ENCODE peak calls at places on chromosomes 12 and 14, in five cellular contexts. R, F, K, E and Y are unnamed samples.
A peak's percentile ranks its signal among the peaks of the same experiment; 100 is the strongest.

GRCh38 chr12:122031342-122032216 is 9.9 kb downstream of the BCL7A start:
- DNase-seq in R (no peak), F (peak; percentile 51), K (no peak), E (peak; percentile 74), Y (no peak)

GRCh38 chr12:131058700-131059099 is 105.0 kb downstream of the ADGRD1 start:
- DNase-seq in R (no peak), F (no peak), K (no peak), E (no peak), Y (no peak)

GRCh38 chr14:21997300-21997699 is 323.7 kb upstream of the OR4E1 start:
- DNase-seq in R (no peak), F (peak; percentile 65), K (peak; percentile 43), E (no peak), Y (peak; percentile 4)

GRCh38 chr12:123952037-123952436 is 20.6 kb downstream of the CCDC92 start:
- DNase-seq in R (no peak), F (no peak), K (no peak), E (no peak), Y (peak; percentile 62)

GRCh38 chr14:50944647-50945413 is 547 bp upstream of the PYGL start:
- DNase-seq in R (no peak), F (peak; percentile 75), K (peak; percentile 94), E (peak; percentile 7), Y (peak; percentile 35)

GRCh38 chr12:93358821-93359220 is 18.9 kb upstream of the NUDT4 start:
- DNase-seq in R (no peak), F (no peak), K (no peak), E (no peak), Y (peak; percentile 25)

GRCh38 chr12:83389237-83389996 is 702.7 kb downstream of the TMTC2 start:
- DNase-seq in R (no peak), F (peak; percentile 38), K (no peak), E (peak; percentile 10), Y (no peak)

GRCh38 chr12:67754933-67755697 is 106.6 kb downstream of the DYRK2 start:
- DNase-seq in R (no peak), F (no peak), K (no peak), E (no peak), Y (no peak)

GRCh38 chr14:90739318-90740077 is 76.7 kb downstream of the TTC7B start:
- DNase-seq in R (no peak), F (no peak), K (no peak), E (no peak), Y (peak; percentile 34)

GRCh38 chr12:71415336-71416231 is 24.0 kb upstream of the LGR5 start:
- DNase-seq in R (peak; percentile 7), F (peak; percentile 66), K (peak; percentile 60), E (peak; percentile 58), Y (peak; percentile 59)

GRCh38 chr14:76768671-76769500 is 7.6 kb downstream of the VASH1 start:
- DNase-seq in R (no peak), F (no peak), K (no peak), E (no peak), Y (no peak)

GRCh38 chr12:27505771-27506170 is 18.2 kb upstream of the PPFIBP1 start:
- DNase-seq in R (no peak), F (no peak), K (no peak), E (no peak), Y (peak; percentile 33)

GRCh38 chr14:91399868-91400640 is 17.6 kb downstream of the CCDC88C start:
- DNase-seq in R (no peak), F (no peak), K (no peak), E (no peak), Y (no peak)

GRCh38 chr14:83765200-83765599 is 1764.7 kb upstream of the FLRT2 start:
- DNase-seq in R (no peak), F (no peak), K (no peak), E (no peak), Y (no peak)

GRCh38 chr14:37864861-37865718 is 269.7 kb downstream of the TTC6 start:
- DNase-seq in R (no peak), F (peak; percentile 54), K (peak; percentile 100), E (no peak), Y (peak; percentile 7)

GRCh38 chr12:80222261-80222660 is 122.9 kb downstream of the OTOGL start:
- DNase-seq in R (no peak), F (no peak), K (no peak), E (no peak), Y (peak; percentile 27)

DNA sequence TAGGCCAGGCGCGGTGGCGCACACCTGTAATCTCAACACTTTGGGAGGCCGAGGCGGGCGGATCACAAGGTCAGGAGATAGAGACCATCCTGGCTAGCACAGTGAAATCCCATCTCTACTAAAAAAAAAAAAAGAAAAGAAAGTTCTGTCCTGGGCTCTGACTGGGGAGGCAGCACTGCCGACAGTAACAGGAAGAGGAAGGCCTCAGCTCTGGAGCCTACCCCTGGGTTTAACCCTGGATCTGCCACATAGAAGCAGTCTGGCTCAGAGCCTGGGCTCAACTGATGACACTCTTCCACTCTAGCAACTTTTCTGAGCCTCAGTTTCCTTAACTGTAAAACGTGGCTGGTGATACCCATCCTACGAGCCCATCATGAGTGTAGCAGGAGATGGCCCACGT is 60.5 kb downstream of the ACTN1 start:
- DNase-seq in R (no peak), F (no peak), K (no peak), E (no peak), Y (no peak)
- TF ChIP-seq BHLHE40 in R (no peak), F (no peak), K (no peak), E (no peak), Y (no peak)

GRCh38 chr14:24114536-24115450 is at the start of the genes DCAF11 and NRL:
- DNase-seq in R (peak; percentile 99), F (peak; percentile 100), K (peak; percentile 100), E (peak; percentile 97), Y (peak; percentile 100)
- H3K4me2 ChIP-seq in R (peak within 1 kb of the TSS; percentile 94), F (peak within 1 kb of the TSS; percentile 89), K (peak within 1 kb of the TSS; percentile 100), E (peak within 1 kb of the TSS; percentile 94), Y (peak within 1 kb of the TSS; percentile 89)

GRCh38 chr12:105803292-105803691 is 335.5 kb downstream of the NUAK1 start:
- DNase-seq in R (no peak), F (no peak), K (peak; percentile 3), E (no peak), Y (no peak)
- TF ChIP-seq BHLHE40 in R (no peak), F (no peak), K (no peak), E (no peak), Y (peak; percentile 75)

DNA sequence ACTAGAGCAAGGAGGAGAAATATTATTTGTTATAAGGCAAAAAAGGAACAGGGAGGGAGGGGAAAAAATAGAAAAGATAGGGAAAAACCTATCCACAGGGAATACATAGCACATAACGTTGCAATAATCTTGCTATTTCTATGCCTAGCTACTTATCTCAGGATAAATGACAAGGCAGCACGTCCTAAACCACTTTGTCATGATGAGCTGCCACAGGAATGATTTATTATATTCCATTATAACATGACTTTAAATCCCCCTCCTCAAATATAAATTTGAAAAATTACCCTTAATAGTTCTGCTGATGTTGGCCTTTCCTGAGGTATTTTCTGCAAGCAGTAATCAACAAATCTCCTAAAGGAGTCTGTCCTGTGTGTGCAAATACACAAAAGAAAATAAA is 76.7 kb downstream of the PEBP1 start:
- DNase-seq in R (no peak), F (no peak), K (no peak), E (no peak), Y (no peak)
- H3K4me2 ChIP-seq in R (no peak overlapping the region), F (no peak overlapping the region), K (no peak overlapping the region), E (no peak overlapping the region), Y (no peak overlapping the region)

DNA sequence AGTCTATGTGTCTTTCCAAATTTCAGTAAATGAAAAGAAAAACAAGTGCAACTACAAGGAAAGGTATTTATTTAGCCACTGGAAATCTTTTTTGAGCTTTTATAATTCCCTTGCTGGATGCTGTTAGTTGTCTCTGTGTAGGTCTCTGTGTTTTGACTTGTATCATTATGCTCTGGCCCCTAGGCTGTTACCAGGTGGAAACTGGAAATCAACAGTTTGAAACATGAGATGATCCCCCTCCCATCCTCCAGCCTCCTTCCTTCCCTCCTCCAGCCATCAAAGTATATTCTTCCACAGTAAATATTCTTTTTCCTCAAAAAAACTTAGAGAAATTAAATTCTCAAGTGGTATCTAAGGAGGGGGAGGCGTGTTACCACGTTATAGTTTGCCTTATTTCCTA is 948 bp upstream of the DCN start:
- DNase-seq in R (no peak), F (no peak), K (no peak), E (no peak), Y (peak; percentile 19)
- TF ChIP-seq BHLHE40 in R (no peak), F (no peak), K (no peak), E (no peak), Y (no peak)

GRCh38 chr12:109998241-109998903 is 858 bp upstream of the ANKRD13A start:
- DNase-seq in R (no peak), F (no peak), K (no peak), E (no peak), Y (peak; percentile 50)

GRCh38 chr12:109995366-109995702 is 834 bp downstream of the GIT2 start:
- DNase-seq in R (no peak), F (no peak), K (no peak), E (no peak), Y (no peak)

GRCh38 chr12:109995703-109996482 is at the start of gene GIT2:
- DNase-seq in R (peak; percentile 85), F (peak; percentile 95), K (peak; percentile 91), E (peak; percentile 91), Y (peak; percentile 90)

GRCh38 chr12:109997393-109997792 is 1.2 kb upstream of the GIT2 start:
- DNase-seq in R (no peak), F (no peak), K (no peak), E (no peak), Y (no peak)

GRCh38 chr12:109996483-109996853 is 300 bp upstream of the GIT2 start:
- DNase-seq in R (no peak), F (no peak), K (no peak), E (no peak), Y (no peak)
- H3K4me2 ChIP-seq in R (peak overlapping the region; percentile 99), F (peak overlapping the region; percentile 95), K (peak overlapping the region; percentile 93), E (peak overlapping the region; percentile 89), Y (peak overlapping the region; percentile 90)

GRCh38 chr14:55097894-55098560 is 31.0 kb upstream of the LGALS3 start:
- DNase-seq in R (peak; percentile 99), F (no peak), K (no peak), E (no peak), Y (no peak)
- TF ChIP-seq BHLHE40 in R (peak; percentile 94), F (no peak), K (no peak), E (no peak), Y (no peak)

DNA sequence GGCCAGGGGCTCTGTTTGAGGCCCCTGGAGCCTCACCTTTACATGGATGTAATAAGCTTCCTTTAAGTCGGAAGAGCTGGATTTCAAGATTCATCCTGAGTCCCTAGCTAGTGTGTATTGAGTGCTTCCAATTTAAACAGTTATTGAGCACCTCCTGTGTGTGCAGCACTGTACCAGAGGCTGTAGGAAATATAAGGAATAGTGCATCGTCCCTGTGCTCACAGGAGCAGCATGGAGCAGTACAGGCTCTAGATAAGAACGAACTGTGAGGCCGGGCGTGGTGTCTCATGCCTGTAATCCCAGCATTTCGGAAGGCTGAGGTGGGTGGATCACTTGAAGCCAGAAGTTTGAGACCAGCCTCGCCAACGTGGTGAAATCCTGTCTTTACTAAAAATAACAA is 65.8 kb upstream of the METAP2 start:
- DNase-seq in R (no peak), F (no peak), K (no peak), E (no peak), Y (no peak)
- H3K4me2 ChIP-seq in R (no peak overlapping the region), F (no peak overlapping the region), K (no peak overlapping the region), E (no peak overlapping the region), Y (no peak overlapping the region)